ENCODE peak calls at places on chromosomes 2 and 18, in six cellular contexts. U is breast epithelium, E is GM12878, P is sigmoid colon, L is esophagus muscularis mucosa, T is suprapubic skin. O is an unnamed sample.

GRCh38 chr2:160630801-160631590 is 137.4 kb upstream of the RBMS1 start:
- DNase-seq in L (no peak), E (no peak), T (no peak), P (no peak), U (no peak), O (no peak)

GRCh38 chr2:224158061-224158460 is 119.0 kb upstream of the SERPINE2 start:
- DNase-seq in L (no peak), U (no peak), P (no peak), E (no peak), T (no peak), O (no peak)

GRCh38 chr2:714005-714741 is 37.0 kb upstream of the TMEM18 start:
- DNase-seq in P (no peak), E (peak), T (no peak), U (no peak), L (no peak), O (peak)

GRCh38 chr2:70472256-70472905 is 81.2 kb downstream of the TGFA start:
- DNase-seq in P (no peak), L (no peak), E (no peak), U (no peak), T (no peak), O (no peak)

GRCh38 chr18:68519341-68519740 is 195.6 kb downstream of the TMX3 start:
- DNase-seq in U (no peak), P (no peak), E (no peak), L (no peak), T (no peak), O (no peak)

GRCh38 chr2:235675678-235676535 is 182.1 kb downstream of the AGAP1 start:
- DNase-seq in E (no peak), T (no peak), L (no peak), P (no peak), U (no peak), O (no peak)

GRCh38 chr18:23822590-23823385 is 133.5 kb downstream of the LAMA3 start:
- DNase-seq in E (no peak), T (no peak), L (peak), U (no peak), P (no peak), O (no peak)

GRCh38 chr2:8432712-8433336 is 249.0 kb upstream of the ID2 start:
- DNase-seq in E (no peak), P (no peak), U (no peak), L (no peak), T (no peak), O (no peak)

DNA sequence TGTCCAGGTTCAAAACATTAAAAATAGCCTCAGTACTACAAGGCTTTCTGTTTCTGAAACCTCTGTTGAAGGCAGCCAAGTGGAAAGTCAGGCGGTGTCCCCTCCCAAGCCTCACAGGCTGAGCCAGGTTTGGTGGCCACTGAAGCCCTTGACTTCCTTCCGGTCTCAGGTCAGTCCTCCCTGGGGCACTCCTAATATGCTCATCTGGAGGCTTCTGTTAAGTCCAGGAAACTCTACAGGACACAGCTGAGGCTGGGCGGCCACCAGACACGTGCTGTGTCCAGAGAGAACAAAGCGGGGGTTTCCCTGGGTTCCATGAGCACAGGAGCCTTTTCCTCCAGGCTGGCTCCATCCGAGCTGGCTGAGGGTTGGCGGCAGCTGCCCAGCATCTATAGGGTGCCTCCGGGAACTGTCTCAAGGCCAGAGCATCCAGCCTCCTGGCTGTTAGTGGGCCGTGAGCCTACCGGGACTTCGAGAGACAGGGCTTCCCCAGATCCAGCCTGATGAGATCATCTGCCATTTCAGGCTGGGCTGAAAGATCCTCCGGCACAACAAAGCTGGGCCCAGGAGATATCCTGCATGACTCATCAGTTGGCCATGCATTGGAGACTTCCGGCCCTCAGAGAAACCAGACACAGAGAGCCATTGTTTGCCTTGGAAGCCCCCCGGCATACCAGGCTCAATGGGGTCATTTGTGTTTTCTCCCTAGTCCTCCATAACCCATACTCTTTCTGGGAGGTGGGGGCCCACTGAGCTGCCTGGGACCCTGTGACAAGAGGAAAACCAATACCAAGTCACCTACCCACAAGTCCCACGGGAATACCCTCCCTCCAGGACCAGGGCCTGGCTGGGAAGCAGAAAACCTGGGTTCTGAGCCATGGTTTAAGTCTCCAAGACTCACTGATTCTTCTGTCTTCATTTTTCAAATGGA is 71.7 kb downstream of the HS1BP3 start:
- DNase-seq in U (peak), T (peak), E (peak), P (peak), L (peak), O (peak)
- TF ChIP-seq POLR2A in U (no peak), T (no peak), E (no peak), P (no peak), L (no peak), O (no peak)

DNA sequence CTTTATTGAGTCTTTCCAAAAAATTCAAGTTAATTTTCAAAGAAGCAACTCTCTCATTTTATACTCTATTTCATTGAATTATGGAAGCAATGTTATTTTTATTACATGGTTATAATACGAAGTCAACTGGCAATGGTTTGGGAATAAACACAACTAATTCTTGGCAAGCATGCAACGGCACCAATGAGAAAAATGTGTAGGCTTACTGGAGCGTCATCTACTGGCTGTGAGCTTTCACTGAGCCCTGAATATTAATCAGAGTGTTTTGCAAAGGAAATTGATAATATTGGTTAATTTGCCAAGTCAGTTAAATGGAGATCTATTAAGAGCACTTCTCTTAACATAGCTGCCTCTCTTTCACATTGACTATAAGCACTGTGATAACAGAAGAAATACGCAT is 163.9 kb downstream of the IKZF2 start:
- DNase-seq in P (no peak), U (no peak), L (no peak), T (no peak), E (no peak), O (no peak)
- TF ChIP-seq CTCF in P (no peak), U (no peak), L (no peak), T (no peak), E (no peak), O (no peak)

GRCh38 chr2:85419009-85419711 is 646 bp downstream of the SH2D6 start:
- DNase-seq in U (no peak), L (no peak), T (no peak), P (no peak), E (no peak), O (no peak)
- TF ChIP-seq POLR2AphosphoS5 in U (no peak), L (no peak), T (no peak), P (no peak), E (no peak), O (no peak)

GRCh38 chr2:159615187-159615935 is 987 bp downstream of the BAZ2B start:
- DNase-seq in E (peak), U (peak), L (peak), T (peak), P (peak), O (peak)

GRCh38 chr2:159614534-159615186 is 1.7 kb downstream of the BAZ2B start:
- DNase-seq in T (no peak), E (no peak), U (no peak), P (no peak), L (no peak), O (no peak)

GRCh38 chr2:159617651-159618050 is 1.3 kb upstream of the BAZ2B start:
- DNase-seq in P (no peak), L (no peak), E (no peak), U (no peak), T (no peak), O (peak)

GRCh38 chr2:159617080-159617479 is 732 bp upstream of the BAZ2B start:
- DNase-seq in P (no peak), T (no peak), E (no peak), U (no peak), L (no peak), O (no peak)

GRCh38 chr2:159615936-159616733 is at the start of gene BAZ2B:
- DNase-seq in U (no peak), T (peak), E (no peak), P (peak), L (no peak), O (peak)
- TF ChIP-seq POLR2A in U (peak), T (no peak), E (peak), P (no peak), L (no peak), O (peak)

GRCh38 chr2:37343537-37344434 is 644 bp upstream of the QPCT start:
- DNase-seq in E (no peak), T (no peak), P (no peak), U (no peak), L (no peak), O (no peak)
- TF ChIP-seq CTCF in E (no peak), T (peak), P (peak), U (no peak), L (no peak), O (peak)

GRCh38 chr2:121649652-121650553 is 641 bp upstream of the CLASP1 start:
- DNase-seq in L (peak), E (peak), T (peak), U (peak), P (peak), O (peak)
- TF ChIP-seq POLR2AphosphoS5 in L (peak), E (peak), T (no peak), U (peak), P (peak), O (peak)

O was measured in prostate gland.